ENCODE peak calls at places on chromosome 18, in ten cellular contexts. C is posterior cingulate gyrus; A is stimulated activated CD4-positive, alpha-beta T cell treated with anti-CD3 and anti-CD28 coated beads, TNF-alpha, amount 100 ng/mL, for 1 hour; K is NCI-H1417; Y is left ventricle myocardium inferior; U is GOT3; H is NCI-H1436; B is activated CD8-positive, alpha-beta memory T cell treated with anti-CD3 and anti-CD28 coated beads, Interleukin-2, amount 10 ng/mL, durations not matched to agents 7 days and 5 days; Z is T1000; J is NCI-H345. G is an unnamed sample.
A peak's percentile ranks its signal among the peaks of the same experiment; 100 is the strongest.

GRCh38 chr18:49031511-49032188 is 80.9 kb upstream of the SMAD7 start:
- DNase-seq in C (peak; percentile 86), A (no peak), K (no peak), Y (no peak), U (no peak), H (no peak), B (peak; percentile 41), Z (no peak), J (no peak), G (no peak)

GRCh38 chr18:52136532-52136931 is 203.5 kb upstream of the DCC start:
- DNase-seq in C (no peak), A (no peak), K (no peak), Y (no peak), U (no peak), H (no peak), B (no peak), Z (no peak), J (no peak), G (no peak)

GRCh38 chr18:37691162-37691561 is 125.6 kb upstream of the CELF4 start:
- DNase-seq in C (no peak), A (no peak), K (no peak), Y (no peak), U (no peak), H (no peak), B (no peak), Z (no peak), J (no peak), G (no peak)

GRCh38 chr18:5895300-5895885 is at the start of gene TMEM200C:
- DNase-seq in C (peak; percentile 84), A (no peak), K (peak; percentile 41), Y (peak; percentile 18), U (no peak), H (no peak), B (no peak), Z (no peak), J (peak; percentile 60), G (no peak)

GRCh38 chr18:54269924-54270844 is 867 bp downstream of the POLI start:
- DNase-seq in C (peak; percentile 90), A (peak; percentile 20), K (peak; percentile 95), Y (no peak), U (no peak), H (no peak), B (peak; percentile 87), Z (no peak), J (peak; percentile 65), G (no peak)

GRCh38 chr18:36931116-36931515 is 102.2 kb downstream of the KIAA1328 start:
- DNase-seq in C (no peak), A (no peak), K (no peak), Y (no peak), U (no peak), H (no peak), B (no peak), Z (no peak), J (no peak), G (no peak)

GRCh38 chr18:69484699-69485396 is 84.2 kb downstream of the DOK6 start:
- DNase-seq in C (no peak), A (no peak), K (no peak), Y (no peak), U (no peak), H (no peak), B (no peak), Z (no peak), J (no peak), G (no peak)

GRCh38 chr18:79524181-79525078 is 128.7 kb downstream of the NFATC1 start:
- DNase-seq in C (peak; percentile 75), A (peak; percentile 35), K (no peak), Y (no peak), U (no peak), H (no peak), B (peak; percentile 68), Z (no peak), J (no peak), G (no peak)

GRCh38 chr18:47175283-47175894 is 775 bp downstream of the IER3IP1 start:
- DNase-seq in C (peak; percentile 82), A (no peak), K (peak; percentile 43), Y (no peak), U (no peak), H (no peak), B (no peak), Z (no peak), J (no peak), G (no peak)

GRCh38 chr18:37219257-37219656 is 346.3 kb downstream of the CELF4 start:
- DNase-seq in C (no peak), A (no peak), K (no peak), Y (no peak), U (no peak), H (no peak), B (no peak), Z (no peak), J (no peak), G (no peak)

GRCh38 chr18:13564579-13564978 is 161.8 kb downstream of the FAM210A start:
- DNase-seq in C (peak; percentile 84), A (no peak), K (peak; percentile 93), Y (peak; percentile 70), U (no peak), H (no peak), B (no peak), Z (no peak), J (peak; percentile 81), G (no peak)

GRCh38 chr18:76992226-76993084 is 140.1 kb downstream of the MBP start:
- DNase-seq in C (peak; percentile 81), A (no peak), K (no peak), Y (no peak), U (no peak), H (no peak), B (no peak), Z (no peak), J (no peak), G (no peak)

GRCh38 chr18:36734589-36734988 is 94.2 kb downstream of the TPGS2 start:
- DNase-seq in C (no peak), A (no peak), K (no peak), Y (no peak), U (no peak), H (no peak), B (no peak), Z (no peak), J (no peak), G (peak; percentile 78)

GRCh38 chr18:22558945-22559385 is 141.2 kb upstream of the CTAGE1 start:
- DNase-seq in C (peak; percentile 54), A (no peak), K (peak; percentile 22), Y (peak; percentile 66), U (no peak), H (no peak), B (no peak), Z (peak; percentile 49), J (no peak), G (no peak)

GRCh38 chr18:7663305-7664023 is 96.3 kb downstream of the PTPRM start:
- DNase-seq in C (no peak), A (no peak), K (no peak), Y (no peak), U (no peak), H (no peak), B (no peak), Z (peak; percentile 67), J (no peak), G (no peak)

GRCh38 chr18:9321709-9322108 is 12.9 kb upstream of the TWSG1 start:
- DNase-seq in C (no peak), A (no peak), K (no peak), Y (no peak), U (no peak), H (no peak), B (no peak), Z (no peak), J (no peak), G (no peak)